ENCODE peak calls at places on chromosomes 1 and 21, in nine cellular contexts. N is lower lobe of right lung, R is HFF-Myc, C is progenitor cell of endocrine pancreas, U is OCI-LY7, T is adrenal gland, Q is Calu3, D is uterus, I is esophagus squamous epithelium. K is an unnamed sample.
A peak's percentile ranks its signal among the peaks of the same experiment; 100 is the strongest.

GRCh38 chr1:180231506-180232420 is 1.7 kb downstream of the LHX4 start:
- DNase-seq in I (no peak), D (no peak), R (no peak), T (no peak), Q (peak; percentile 64), U (peak; percentile 19), N (no peak), C (no peak), K (peak; percentile 70)

GRCh38 chr1:33047839-33048305 is 11.2 kb upstream of the AK2 start:
- DNase-seq in T (no peak), R (no peak), I (no peak), C (no peak), Q (no peak), D (no peak), N (no peak), U (no peak), K (no peak)

GRCh38 chr1:204583909-204584632 is 67.9 kb downstream of the MDM4 start:
- DNase-seq in T (peak; percentile 32), N (no peak), Q (no peak), R (no peak), C (no peak), D (no peak), I (no peak), U (no peak), K (no peak)

GRCh38 chr1:4702927-4703326 is 48.5 kb downstream of the AJAP1 start:
- DNase-seq in T (no peak), I (no peak), U (no peak), R (peak; percentile 0), D (no peak), N (no peak), Q (no peak), C (no peak), K (no peak)

GRCh38 chr1:219159946-219160645 is 13.6 kb upstream of the LYPLAL1 start:
- DNase-seq in T (no peak), Q (no peak), D (no peak), I (no peak), R (no peak), C (no peak), N (no peak), U (no peak), K (no peak)

GRCh38 chr1:8780405-8780804 is 37.0 kb downstream of the RERE start:
- DNase-seq in I (no peak), D (no peak), R (no peak), C (no peak), N (no peak), T (no peak), Q (no peak), U (peak; percentile 79), K (no peak)

GRCh38 chr21:42038826-42039425 is 28.8 kb upstream of the ZBTB21 start:
- DNase-seq in C (no peak), U (no peak), N (no peak), D (no peak), I (no peak), T (no peak), Q (no peak), R (peak; percentile 87), K (no peak)

GRCh38 chr1:94745742-94746141 is 74.4 kb upstream of the SLC44A3 start:
- DNase-seq in U (no peak), R (no peak), I (no peak), D (no peak), T (no peak), Q (no peak), C (no peak), N (no peak), K (no peak)

GRCh38 chr21:17925000-17925610 is 105.9 kb upstream of the C21orf91 start:
- DNase-seq in D (peak; percentile 63), R (peak; percentile 72), I (no peak), C (peak; percentile 49), U (peak; percentile 76), Q (peak; percentile 52), N (no peak), T (peak; percentile 64), K (peak; percentile 70)

GRCh38 chr21:45253180-45253579 is 34.5 kb downstream of the POFUT2 start:
- DNase-seq in D (no peak), Q (no peak), T (no peak), C (peak; percentile 6), N (no peak), R (no peak), I (no peak), U (no peak), K (no peak)

GRCh38 chr1:178096421-178096820 is 2.5 kb downstream of the RASAL2 start:
- DNase-seq in N (no peak), I (no peak), C (no peak), Q (no peak), R (no peak), D (no peak), U (no peak), T (no peak), K (no peak)

GRCh38 chr1:238242156-238242555 is 351.4 kb upstream of the ZP4 start:
- DNase-seq in N (no peak), R (no peak), D (no peak), C (no peak), Q (no peak), U (no peak), I (no peak), T (no peak), K (no peak)

GRCh38 chr1:85125891-85126290 is 74.9 kb downstream of the SYDE2 start:
- DNase-seq in C (no peak), N (no peak), R (no peak), Q (no peak), U (no peak), D (no peak), T (no peak), I (no peak), K (no peak)

DNA sequence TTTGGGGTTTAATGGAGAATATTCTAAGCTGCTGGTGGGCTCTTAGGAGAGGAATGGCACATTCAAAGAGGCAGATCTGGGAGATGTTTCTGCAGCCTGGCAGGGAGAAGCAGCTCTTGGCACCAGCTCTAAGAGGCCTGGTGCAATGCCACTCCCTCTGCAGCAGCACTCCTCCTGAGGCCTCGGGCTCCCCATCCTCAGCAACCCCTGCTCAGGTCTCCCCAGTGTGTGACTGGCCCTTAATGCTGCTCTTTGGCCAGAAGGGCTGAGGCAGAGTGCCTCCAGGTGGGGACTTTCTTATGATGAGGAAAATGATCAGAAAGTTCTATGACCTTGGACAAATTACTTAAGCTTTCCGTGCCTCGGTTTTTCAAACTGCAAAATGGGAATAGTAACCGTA is 55.5 kb downstream of the MAB21L3 start:
- DNase-seq in U (no peak), C (no peak), R (no peak), D (no peak), Q (no peak), I (no peak), N (no peak), T (no peak), K (no peak)
- TF ChIP-seq CTCF in U (no peak), C (no peak), R (no peak), D (no peak), Q (no peak), I (no peak), N (no peak), T (no peak), K (no peak)

GRCh38 chr1:246003442-246003730 is 503.7 kb downstream of the SMYD3 start:
- DNase-seq in C (no peak), T (no peak), U (no peak), N (no peak), I (no peak), D (no peak), Q (no peak), R (no peak), K (no peak)
- TF ChIP-seq CTCF in C (no peak), T (no peak), U (peak; percentile 29), N (no peak), I (no peak), D (no peak), Q (no peak), R (no peak), K (no peak)

GRCh38 chr1:239956230-239956629 is 135.5 kb upstream of the FMN2 start:
- DNase-seq in N (no peak), C (no peak), D (no peak), R (no peak), I (no peak), U (no peak), T (no peak), Q (no peak), K (no peak)

GRCh38 chr1:239954836-239955235 is 136.8 kb upstream of the FMN2 start:
- DNase-seq in C (no peak), D (no peak), I (no peak), T (no peak), U (no peak), N (no peak), R (no peak), Q (no peak), K (no peak)

GRCh38 chr1:239955431-239955830 is 136.3 kb upstream of the FMN2 start:
- DNase-seq in T (no peak), N (no peak), I (no peak), Q (no peak), U (no peak), D (no peak), C (no peak), R (no peak), K (no peak)

GRCh38 chr1:239951518-239952130 is 140.1 kb upstream of the FMN2 start:
- DNase-seq in T (peak; percentile 85), R (peak; percentile 35), U (peak; percentile 62), I (no peak), Q (peak; percentile 83), C (peak; percentile 44), N (no peak), D (peak; percentile 43), K (peak; percentile 61)

GRCh38 chr1:239952348-239953307 is 139.1 kb upstream of the FMN2 start:
- DNase-seq in D (no peak), R (no peak), C (peak; percentile 26), U (no peak), N (no peak), T (no peak), I (no peak), Q (peak; percentile 90), K (no peak)
- TF ChIP-seq CTCF in D (peak; percentile 4), R (peak; percentile 63), C (peak; percentile 67), U (peak; percentile 45), N (peak; percentile 46), T (peak; percentile 37), I (peak; percentile 8), Q (peak; percentile 86), K (peak; percentile 17)

GRCh38 chr1:47930215-47930885 is 66.8 kb downstream of the TRABD2B start:
- DNase-seq in D (no peak), I (no peak), N (no peak), U (no peak), T (no peak), Q (no peak), R (no peak), C (no peak), K (no peak)
- TF ChIP-seq CTCF in D (no peak), I (no peak), N (no peak), U (no peak), T (no peak), Q (no peak), R (no peak), C (no peak), K (no peak)

DNA sequence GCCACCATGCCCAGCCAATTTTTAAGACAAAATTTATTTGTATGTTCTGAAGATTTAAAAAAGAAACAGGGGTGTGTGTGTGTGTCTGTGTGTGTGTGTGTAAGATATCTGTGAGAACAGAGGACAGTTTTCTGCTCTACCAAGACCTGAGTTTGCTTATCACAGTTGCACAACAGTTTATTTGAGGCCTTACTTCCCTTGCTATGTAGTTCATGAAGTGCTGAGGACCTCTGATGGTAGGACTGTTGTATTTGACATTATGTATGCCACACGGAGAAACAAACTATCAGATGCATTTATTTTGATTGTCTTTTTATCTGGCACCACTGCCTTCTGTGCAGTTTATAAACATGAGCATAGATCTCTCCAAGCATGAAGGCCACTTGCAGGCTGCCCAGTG is 355.2 kb downstream of the PBX1 start:
- DNase-seq in I (no peak), T (peak; percentile 24), Q (no peak), C (no peak), R (peak; percentile 5), U (no peak), N (no peak), D (peak; percentile 33), K (no peak)
- TF ChIP-seq CTCF in I (peak; percentile 29), T (peak; percentile 67), Q (no peak), C (peak; percentile 17), R (peak; percentile 14), U (no peak), N (peak; percentile 17), D (peak; percentile 50), K (no peak)